ENCODE peak calls at places on chromosomes 5 and 9, in six cellular contexts. One of them, this sample, is unnamed.

GRCh38 chr5:345404-346195 is 24.1 kb downstream of the AHRR start:
- DNase-seq in body of pancreas: no peak
- DNase-seq in endothelial cell of umbilical vein: no peak
- DNase-seq in heart left ventricle: no peak
- DNase-seq in stomach: no peak
- DNase-seq in Peyer's patch: no peak
- DNase-seq in this sample: no peak

GRCh38 chr5:140764177-140765020 is 21.5 kb upstream of the PCDHA1 start:
- DNase-seq in heart left ventricle: no peak
- DNase-seq in body of pancreas: no peak
- DNase-seq in stomach: no peak
- DNase-seq in Peyer's patch: no peak
- DNase-seq in endothelial cell of umbilical vein: peak
- DNase-seq in this sample: peak

GRCh38 chr9:36479086-36479485 is 79.0 kb upstream of the RNF38 start:
- DNase-seq in stomach: no peak
- DNase-seq in Peyer's patch: no peak
- DNase-seq in body of pancreas: no peak
- DNase-seq in heart left ventricle: no peak
- DNase-seq in endothelial cell of umbilical vein: no peak
- DNase-seq in this sample: no peak

GRCh38 chr9:27453860-27454553 is 70.1 kb upstream of the IFNK start:
- DNase-seq in stomach: no peak
- DNase-seq in Peyer's patch: no peak
- DNase-seq in endothelial cell of umbilical vein: no peak
- DNase-seq in body of pancreas: no peak
- DNase-seq in heart left ventricle: no peak
- DNase-seq in this sample: no peak

GRCh38 chr9:95874989-95875304 is 544 bp upstream of the ERCC6L2 start:
- DNase-seq in endothelial cell of umbilical vein: no peak
- DNase-seq in body of pancreas: peak
- DNase-seq in Peyer's patch: peak
- DNase-seq in stomach: peak
- DNase-seq in heart left ventricle: peak
- DNase-seq in this sample: peak

GRCh38 chr5:94376672-94377345 is 241.6 kb downstream of the KIAA0825 start:
- DNase-seq in heart left ventricle: no peak
- DNase-seq in stomach: no peak
- DNase-seq in body of pancreas: no peak
- DNase-seq in Peyer's patch: no peak
- DNase-seq in endothelial cell of umbilical vein: no peak
- DNase-seq in this sample: no peak

GRCh38 chr9:12815895-12816294 is 41.1 kb downstream of the LURAP1L start:
- DNase-seq in Peyer's patch: no peak
- DNase-seq in body of pancreas: no peak
- DNase-seq in stomach: no peak
- DNase-seq in heart left ventricle: no peak
- DNase-seq in endothelial cell of umbilical vein: no peak
- DNase-seq in this sample: no peak

GRCh38 chr9:94680621-94681020 is 41.3 kb upstream of the FBP1 start:
- DNase-seq in stomach: no peak
- DNase-seq in heart left ventricle: no peak
- DNase-seq in endothelial cell of umbilical vein: no peak
- DNase-seq in Peyer's patch: no peak
- DNase-seq in body of pancreas: no peak
- DNase-seq in this sample: no peak

GRCh38 chr9:96009690-96010477 is 134.4 kb downstream of the ERCC6L2 start:
- DNase-seq in heart left ventricle: no peak
- DNase-seq in body of pancreas: no peak
- DNase-seq in endothelial cell of umbilical vein: no peak
- DNase-seq in stomach: no peak
- DNase-seq in Peyer's patch: no peak
- DNase-seq in this sample: peak

GRCh38 chr9:93062364-93062763 is 3.9 kb downstream of the SUSD3 start:
- DNase-seq in stomach: no peak
- DNase-seq in endothelial cell of umbilical vein: no peak
- DNase-seq in body of pancreas: no peak
- DNase-seq in heart left ventricle: no peak
- DNase-seq in Peyer's patch: no peak
- DNase-seq in this sample: no peak

GRCh38 chr9:93066978-93067603 is 8.6 kb downstream of the SUSD3 start:
- DNase-seq in heart left ventricle: no peak
- DNase-seq in endothelial cell of umbilical vein: no peak
- DNase-seq in Peyer's patch: no peak
- DNase-seq in body of pancreas: no peak
- DNase-seq in stomach: no peak
- DNase-seq in this sample: no peak

GRCh38 chr9:93065321-93065720 is 6.8 kb downstream of the SUSD3 start:
- DNase-seq in body of pancreas: no peak
- DNase-seq in endothelial cell of umbilical vein: no peak
- DNase-seq in heart left ventricle: no peak
- DNase-seq in Peyer's patch: no peak
- DNase-seq in stomach: no peak
- DNase-seq in this sample: no peak

GRCh38 chr9:93061791-93062299 is 3.3 kb downstream of the SUSD3 start:
- DNase-seq in stomach: peak
- DNase-seq in endothelial cell of umbilical vein: no peak
- DNase-seq in Peyer's patch: peak
- DNase-seq in body of pancreas: no peak
- DNase-seq in heart left ventricle: no peak
- DNase-seq in this sample: no peak

DNA sequence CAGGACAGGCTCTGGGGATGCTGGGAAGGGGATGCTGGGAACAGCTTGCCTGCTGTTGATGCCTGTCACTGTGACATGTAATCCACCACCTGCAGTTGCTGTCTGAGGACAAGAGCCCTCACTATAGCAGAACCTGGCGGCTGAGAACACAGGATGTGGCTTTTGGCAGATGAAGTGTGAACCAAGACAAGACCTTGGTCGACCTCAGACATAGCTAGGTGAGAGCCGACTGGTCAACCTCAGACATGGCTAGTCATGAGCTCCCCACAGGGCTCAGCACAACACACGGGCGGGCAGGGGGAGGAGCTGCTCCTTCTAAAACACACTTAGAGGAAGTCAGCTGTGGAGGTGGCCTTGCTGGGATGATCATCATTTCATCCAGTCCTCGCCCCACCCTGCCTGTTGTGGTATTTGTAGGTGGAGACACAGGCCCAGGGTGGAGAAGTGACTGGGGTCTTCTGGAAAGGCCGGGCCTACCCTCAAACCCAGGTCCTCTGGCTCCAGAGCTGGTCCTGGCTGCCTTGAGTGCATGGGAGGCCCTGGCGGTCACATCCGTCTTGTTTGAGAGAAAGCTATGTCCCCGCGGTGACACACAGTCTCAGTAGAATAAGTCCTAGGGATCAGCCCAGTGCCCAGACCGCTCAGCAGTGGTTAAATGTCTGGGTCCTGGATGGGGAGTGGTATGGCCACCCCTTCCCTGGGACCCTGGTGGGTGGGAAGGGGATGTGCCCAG is 6.1 kb downstream of the SUSD3 start:
- DNase-seq in heart left ventricle: no peak
- DNase-seq in body of pancreas: peak
- DNase-seq in stomach: peak
- DNase-seq in Peyer's patch: peak
- DNase-seq in endothelial cell of umbilical vein: no peak
- DNase-seq in this sample: no peak
- TF ChIP-seq POLR2A in heart left ventricle: no peak
- TF ChIP-seq POLR2A in body of pancreas: no peak
- TF ChIP-seq POLR2A in stomach: no peak
- TF ChIP-seq POLR2A in Peyer's patch: peak
- TF ChIP-seq POLR2A in endothelial cell of umbilical vein: no peak
- TF ChIP-seq POLR2A in this sample: no peak

DNA sequence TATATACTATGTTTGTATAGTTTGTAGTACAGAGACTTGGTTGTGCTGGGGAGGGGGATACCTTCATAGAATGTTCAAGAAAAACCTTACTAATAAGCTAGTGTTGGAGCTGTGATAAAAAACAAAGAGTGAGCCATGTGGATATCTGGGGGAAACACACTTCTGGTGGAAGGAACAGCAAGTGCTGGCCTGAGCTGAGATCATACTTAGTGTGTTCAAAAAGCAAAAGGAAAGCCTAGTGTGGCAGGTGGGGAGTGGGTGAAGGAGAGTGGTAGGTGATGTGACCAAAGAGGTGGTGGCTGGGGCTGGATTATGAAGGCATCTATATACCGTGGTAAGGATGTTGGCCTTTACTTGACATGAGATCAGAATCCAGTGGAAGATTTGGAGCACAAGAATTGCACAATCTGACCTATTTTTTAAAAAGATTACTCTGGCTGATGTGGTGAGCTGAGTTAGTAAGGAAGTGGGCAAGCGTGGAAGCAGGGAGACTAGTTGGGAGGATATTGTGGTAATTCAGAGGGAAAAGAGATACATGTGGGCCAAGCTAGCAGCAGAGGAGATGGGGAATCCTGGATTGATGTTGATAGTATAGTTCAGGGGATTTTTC is 26.6 kb downstream of the PALM2AKAP2 start:
- DNase-seq in heart left ventricle: no peak
- DNase-seq in Peyer's patch: no peak
- DNase-seq in endothelial cell of umbilical vein: no peak
- DNase-seq in body of pancreas: no peak
- DNase-seq in stomach: no peak
- DNase-seq in this sample: no peak
- TF ChIP-seq POLR2A in heart left ventricle: no peak
- TF ChIP-seq POLR2A in Peyer's patch: no peak
- TF ChIP-seq POLR2A in endothelial cell of umbilical vein: no peak
- TF ChIP-seq POLR2A in body of pancreas: no peak
- TF ChIP-seq POLR2A in stomach: no peak
- TF ChIP-seq POLR2A in this sample: no peak

DNA sequence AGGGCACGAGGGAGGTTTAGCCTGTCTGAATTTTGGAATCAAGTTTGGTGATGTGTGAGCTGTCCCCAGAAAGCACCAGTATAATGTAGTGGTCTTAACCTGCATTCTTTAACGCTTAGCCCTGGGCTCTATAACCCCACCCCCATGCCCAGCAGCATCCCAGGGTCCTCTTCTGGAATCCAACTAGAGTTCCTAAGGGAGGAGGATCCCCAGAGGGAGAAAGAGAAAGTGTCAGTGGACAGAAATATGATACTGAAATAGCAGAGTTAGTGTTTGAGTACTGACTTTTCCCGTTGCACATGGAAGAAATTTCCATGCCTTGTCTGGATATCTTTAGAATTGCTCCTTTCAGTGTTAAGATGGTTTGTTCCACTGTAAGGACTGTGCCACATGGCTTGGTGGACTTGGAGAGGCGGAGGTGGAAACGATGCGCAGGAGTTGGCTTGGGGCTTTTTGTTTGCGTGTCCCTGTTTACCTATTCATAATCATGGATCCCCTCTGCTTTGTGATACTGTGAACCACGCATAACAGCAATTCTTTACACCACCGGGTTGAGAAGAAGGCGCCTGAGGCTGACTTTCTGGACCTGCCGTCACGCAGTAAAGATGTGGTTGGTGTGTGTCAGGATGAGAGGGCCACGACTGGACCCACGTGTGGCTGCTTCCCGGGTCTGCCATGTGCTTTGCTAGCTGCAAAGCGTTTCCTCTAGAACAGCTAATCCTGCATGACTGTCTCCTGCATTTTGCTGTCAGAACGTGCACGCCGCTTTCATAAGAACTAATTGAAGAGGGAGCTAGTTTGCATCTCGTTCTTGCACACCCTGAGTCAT is 142.3 kb downstream of the SMARCA2 start:
- DNase-seq in heart left ventricle: peak
- DNase-seq in endothelial cell of umbilical vein: no peak
- DNase-seq in Peyer's patch: peak
- DNase-seq in stomach: peak
- DNase-seq in body of pancreas: peak
- DNase-seq in this sample: peak
- TF ChIP-seq POLR2A in heart left ventricle: no peak
- TF ChIP-seq POLR2A in endothelial cell of umbilical vein: no peak
- TF ChIP-seq POLR2A in Peyer's patch: no peak
- TF ChIP-seq POLR2A in stomach: no peak
- TF ChIP-seq POLR2A in body of pancreas: no peak
- TF ChIP-seq POLR2A in this sample: no peak

GRCh38 chr5:178590141-178590923 is at the start of gene COL23A1:
- DNase-seq in body of pancreas: peak
- DNase-seq in endothelial cell of umbilical vein: peak
- DNase-seq in Peyer's patch: no peak
- DNase-seq in heart left ventricle: peak
- DNase-seq in stomach: peak
- DNase-seq in this sample: peak
- TF ChIP-seq POLR2A in body of pancreas: no peak
- TF ChIP-seq POLR2A in endothelial cell of umbilical vein: no peak
- TF ChIP-seq POLR2A in Peyer's patch: no peak
- TF ChIP-seq POLR2A in heart left ventricle: no peak
- TF ChIP-seq POLR2A in stomach: no peak
- TF ChIP-seq POLR2A in this sample: no peak

GRCh38 chr9:105447814-105448812 is at the start of gene FSD1L:
- DNase-seq in Peyer's patch: peak
- DNase-seq in body of pancreas: peak
- DNase-seq in stomach: peak
- DNase-seq in endothelial cell of umbilical vein: peak
- DNase-seq in heart left ventricle: peak
- DNase-seq in this sample: peak
- TF ChIP-seq POLR2A in Peyer's patch: peak
- TF ChIP-seq POLR2A in body of pancreas: peak
- TF ChIP-seq POLR2A in stomach: no peak
- TF ChIP-seq POLR2A in endothelial cell of umbilical vein: peak
- TF ChIP-seq POLR2A in heart left ventricle: no peak
- TF ChIP-seq POLR2A in this sample: peak

This sample was measured in erythroblast.